ENCODE peak calls at places on chromosomes 7 and 10, in four cellular contexts. O, I, R and F are unnamed samples.
A peak's percentile ranks its signal among the peaks of the same experiment; 100 is the strongest.

GRCh38 chr7:94374721-94375120 is 20.0 kb upstream of the COL1A2 start:
- DNase-seq in R (no peak), I (no peak), O (no peak), F (no peak)

GRCh38 chr10:13712799-13713581 is 126.2 kb downstream of the PRPF18 start:
- DNase-seq in O (no peak), R (peak; percentile 78), I (peak; percentile 83), F (peak; percentile 61)

GRCh38 chr7:435518-436366 is 83.9 kb downstream of the PDGFA start:
- DNase-seq in O (peak; percentile 85), R (no peak), I (no peak), F (no peak)

GRCh38 chr10:61834519-61834918 is 67.0 kb upstream of the ARID5B start:
- DNase-seq in I (no peak), O (no peak), R (no peak), F (no peak)

GRCh38 chr7:158190756-158191155 is 396.9 kb downstream of the PTPRN2 start:
- DNase-seq in I (no peak), O (no peak), R (peak; percentile 59), F (no peak)

GRCh38 chr10:130369645-130370381 is 233.6 kb downstream of the GLRX3 start:
- DNase-seq in I (no peak), O (no peak), R (no peak), F (no peak)

GRCh38 chr7:6654842-6655610 is 17.9 kb downstream of the ZNF316 start:
- DNase-seq in R (no peak), O (no peak), I (no peak), F (no peak)

GRCh38 chr10:24616536-24616935 is 107.2 kb downstream of the ARHGAP21 start:
- DNase-seq in R (no peak), I (no peak), O (no peak), F (no peak)

GRCh38 chr7:22782616-22783232 is 39.9 kb downstream of the TOMM7 start:
- DNase-seq in R (peak; percentile 87), O (peak; percentile 58), I (peak; percentile 67), F (peak; percentile 72)

GRCh38 chr7:55339033-55339995 is 25.8 kb upstream of the LANCL2 start:
- DNase-seq in I (no peak), O (no peak), R (no peak), F (no peak)

GRCh38 chr7:121107923-121108498 is 119.5 kb downstream of the CPED1 start:
- DNase-seq in O (no peak), R (no peak), I (no peak), F (no peak)

GRCh38 chr10:107576746-107577145 is 412.2 kb upstream of the SORCS1 start:
- DNase-seq in I (peak; percentile 15), R (no peak), O (no peak), F (peak; percentile 61)

GRCh38 chr10:113331971-113332370 is 220.9 kb upstream of the HABP2 start:
- DNase-seq in O (no peak), R (no peak), I (no peak), F (no peak)

GRCh38 chr10:105837951-105838350 is 1196.9 kb downstream of the SORCS3 start:
- DNase-seq in R (no peak), O (no peak), I (no peak), F (no peak)

GRCh38 chr7:149285581-149285975 is 23.6 kb downstream of the ZNF783 start:
- DNase-seq in O (no peak), I (no peak), R (no peak), F (no peak)

GRCh38 chr10:120732643-120733313 is 118.4 kb upstream of the WDR11 start:
- DNase-seq in I (no peak), O (no peak), R (no peak), F (no peak)
- TF ChIP-seq POLR2A in I (no peak), O (no peak), R (no peak), F (no peak)

GRCh38 chr10:71217266-71218045 is 5.1 kb downstream of the UNC5B start:
- DNase-seq in I (no peak), O (no peak), R (peak; percentile 74), F (no peak)
- TF ChIP-seq CTCF in I (no peak), O (no peak), R (no peak), F (no peak)

GRCh38 chr10:98308602-98309365 is 40.8 kb upstream of the LOXL4 start:
- DNase-seq in R (no peak), O (no peak), I (no peak), F (no peak)

GRCh38 chr10:98307916-98308315 is 39.9 kb upstream of the LOXL4 start:
- DNase-seq in R (no peak), O (no peak), I (no peak), F (no peak)

GRCh38 chr10:98312349-98312748 is 44.4 kb upstream of the LOXL4 start:
- DNase-seq in R (no peak), O (no peak), I (no peak), F (no peak)

GRCh38 chr10:98310721-98311120 is 42.7 kb upstream of the LOXL4 start:
- DNase-seq in O (no peak), I (no peak), R (no peak), F (no peak)

GRCh38 chr10:98309366-98310355 is 41.7 kb upstream of the LOXL4 start:
- DNase-seq in O (peak; percentile 71), R (no peak), I (peak; percentile 70), F (peak; percentile 63)
- H3K4me3 ChIP-seq in O (no peak overlapping the region), R (no peak overlapping the region), I (no peak overlapping the region), F (no peak overlapping the region)

GRCh38 chr10:121597504-121598241 is 571 bp downstream of the FGFR2 start:
- DNase-seq in I (no peak), R (no peak), O (no peak), F (no peak)

GRCh38 chr10:121595806-121596667 is 2.2 kb downstream of the FGFR2 start:
- DNase-seq in I (peak; percentile 15), R (no peak), O (no peak), F (no peak)

GRCh38 chr10:121601458-121601857 is 3.2 kb upstream of the FGFR2 start:
- DNase-seq in R (no peak), I (no peak), O (no peak), F (no peak)

GRCh38 chr10:121596668-121597503 is 1.4 kb downstream of the FGFR2 start:
- DNase-seq in O (peak; percentile 63), I (peak; percentile 38), R (no peak), F (peak; percentile 62)

DNA sequence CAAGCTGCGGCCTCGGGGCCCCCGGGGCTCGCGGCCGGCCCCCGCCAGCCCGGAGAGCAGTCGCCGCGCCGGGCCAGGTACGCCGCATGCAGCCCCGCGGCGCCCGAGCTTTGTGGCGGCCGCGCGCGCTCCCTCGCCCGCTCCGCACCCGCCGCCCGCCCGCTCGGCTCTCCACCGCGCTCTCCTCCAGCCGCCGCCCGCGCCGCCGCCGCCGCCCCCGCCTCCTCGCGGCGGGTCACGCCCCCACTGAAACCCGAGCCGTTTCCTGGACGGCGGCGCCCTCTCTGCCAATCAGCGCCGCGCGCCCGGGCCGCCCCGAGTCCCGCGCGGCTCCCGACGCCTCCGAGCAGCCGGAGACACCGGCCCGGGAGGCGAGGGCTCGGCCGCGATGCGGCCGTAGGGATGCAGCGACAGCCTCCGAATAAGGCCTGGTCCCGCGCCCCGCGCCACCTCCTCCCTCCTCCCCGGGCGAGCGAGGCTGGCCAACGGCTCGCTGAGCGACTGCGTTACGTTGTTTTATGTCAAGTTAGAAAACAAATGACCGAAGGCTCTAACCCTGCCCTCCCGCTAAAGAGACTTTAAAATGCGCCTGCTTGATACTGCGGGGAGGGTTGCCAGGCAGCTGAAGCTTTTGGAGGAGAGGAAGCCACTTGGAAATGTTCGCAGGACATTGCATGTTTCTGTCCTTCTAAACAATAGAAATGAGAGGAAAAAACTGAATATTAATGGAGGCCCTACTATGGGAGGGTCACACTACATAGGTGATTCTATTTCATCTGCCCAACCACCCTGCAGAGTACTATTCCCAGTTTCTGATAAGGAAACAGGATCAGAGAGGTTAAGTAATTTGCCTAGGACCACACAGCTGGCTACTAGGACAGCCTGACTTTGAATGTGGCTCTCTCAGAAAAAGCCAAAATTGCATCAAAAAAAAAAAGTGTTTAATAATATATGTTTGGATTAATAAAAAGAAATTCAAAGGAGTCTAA is at the start of gene FGFR2:
- DNase-seq in O (peak; percentile 86), I (peak; percentile 81), R (no peak), F (peak; percentile 86)
- TF ChIP-seq POLR2A in O (peak; percentile 25), I (peak; percentile 51), R (no peak), F (peak; percentile 82)

GRCh38 chr10:84139126-84140035 is at the start of gene GHITM:
- DNase-seq in O (peak; percentile 100), R (peak; percentile 99), I (peak; percentile 99), F (peak; percentile 98)
- TF ChIP-seq CTCF in O (peak; percentile 70), R (peak; percentile 56), I (peak; percentile 66), F (peak; percentile 32)

GRCh38 chr7:122315507-122316466 is 11.2 kb upstream of the FEZF1 start:
- DNase-seq in R (no peak), I (no peak), O (no peak), F (no peak)
- H3K4me3 ChIP-seq in R (no peak overlapping the region), I (no peak overlapping the region), O (no peak overlapping the region), F (no peak overlapping the region)

DNA sequence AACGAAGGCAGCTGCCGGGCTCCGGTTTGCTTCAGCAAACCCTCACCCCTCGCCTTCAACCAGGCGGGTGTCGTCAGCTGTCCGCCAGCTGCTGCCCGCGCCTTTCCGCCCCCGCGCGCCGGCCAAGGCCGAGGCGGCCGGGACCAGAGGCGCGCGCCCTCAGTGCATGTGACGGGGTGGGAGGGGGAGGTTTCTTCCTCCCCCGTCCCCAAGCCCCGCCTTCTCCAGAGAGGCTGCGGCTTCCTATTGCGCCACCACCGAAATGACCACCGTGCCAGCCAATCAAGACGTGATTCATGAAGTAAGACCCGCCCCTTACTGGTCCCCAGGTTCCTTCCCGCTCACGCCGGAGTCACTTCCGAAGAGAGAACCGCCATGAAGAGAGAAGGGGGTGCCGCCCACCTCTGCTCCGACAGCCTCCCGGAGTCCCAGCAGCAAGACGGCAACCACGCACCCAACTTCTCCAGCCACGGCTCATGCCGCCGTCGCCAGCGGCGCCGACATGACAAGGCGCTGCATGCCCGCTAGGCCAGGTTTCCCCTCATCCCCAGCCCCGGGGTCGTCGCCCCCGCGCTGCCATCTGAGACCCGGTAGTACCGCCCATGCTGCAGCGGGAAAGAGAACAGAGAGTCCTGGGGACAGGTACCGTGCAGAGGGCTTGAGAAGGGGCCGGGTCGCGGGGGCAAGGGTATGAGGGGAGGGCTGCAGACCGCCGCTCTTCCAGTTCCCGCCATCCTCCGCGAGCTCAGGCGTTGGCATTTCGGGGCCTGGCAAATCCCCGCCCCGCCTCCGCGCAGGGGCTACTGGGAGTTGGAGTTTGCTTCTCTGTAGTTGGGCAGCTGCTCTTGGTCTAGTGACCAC is at the start of gene SLF2:
- DNase-seq in R (peak; percentile 98), I (peak; percentile 99), O (peak; percentile 97), F (peak; percentile 99)
- TF ChIP-seq POLR2A in R (no peak), I (peak; percentile 67), O (peak; percentile 72), F (peak; percentile 90)

DNA sequence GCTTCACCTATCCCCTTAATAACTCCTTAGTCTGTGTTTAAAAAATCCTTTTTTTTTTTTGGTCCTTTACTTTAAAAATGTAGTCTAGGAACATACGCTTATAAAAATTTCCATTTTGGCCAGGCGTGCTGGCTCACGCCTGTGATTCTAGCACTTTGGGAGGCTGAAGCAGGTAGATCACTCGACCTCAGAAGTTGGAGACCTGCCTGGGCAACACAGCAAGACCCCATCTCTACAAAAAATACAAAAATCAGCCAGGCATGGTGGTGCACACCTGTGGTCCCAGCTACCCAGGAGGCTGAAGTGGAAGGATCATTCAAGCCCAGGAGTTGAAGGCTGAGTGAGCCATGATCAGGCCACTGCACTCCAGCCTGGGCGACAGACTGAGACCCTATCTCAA is 14.8 kb downstream of the KAZALD1 start:
- DNase-seq in O (no peak), I (no peak), R (no peak), F (no peak)
- TF ChIP-seq CTCF in O (no peak), I (no peak), R (no peak), F (no peak)

GRCh38 chr10:80471715-80472233 is 17.7 kb downstream of the TSPAN14 start:
- DNase-seq in I (no peak), O (no peak), R (no peak), F (no peak)
- H3K4me3 ChIP-seq in I (no peak overlapping the region), O (no peak overlapping the region), R (no peak overlapping the region), F (no peak overlapping the region)